ENCODE peak calls at places on chromosomes 6 and 20, in nine cellular contexts. One of them, this sample, is unnamed.
A peak's percentile ranks its signal among the peaks of the same experiment; 100 is the strongest.

GRCh38 chr6:56911847-56912246 is 43.1 kb upstream of the BEND6 start:
- DNase-seq in adrenal gland: no peak
- DNase-seq in H54: peak; percentile 37
- DNase-seq in uterus: no peak
- DNase-seq in Peyer's patch: no peak
- DNase-seq in GM12892: no peak
- DNase-seq in K562: no peak
- DNase-seq in HCT116: peak; percentile 50
- DNase-seq in body of pancreas: no peak
- DNase-seq in this sample: no peak

GRCh38 chr6:13655700-13656099 is 40.6 kb downstream of the NOL7 start:
- DNase-seq in uterus: no peak
- DNase-seq in adrenal gland: no peak
- DNase-seq in GM12892: no peak
- DNase-seq in Peyer's patch: no peak
- DNase-seq in K562: no peak
- DNase-seq in HCT116: no peak
- DNase-seq in body of pancreas: no peak
- DNase-seq in H54: no peak
- DNase-seq in this sample: no peak

GRCh38 chr20:4053516-4053919 is 38.2 kb upstream of the RNF24 start:
- DNase-seq in body of pancreas: no peak
- DNase-seq in HCT116: no peak
- DNase-seq in H54: no peak
- DNase-seq in Peyer's patch: no peak
- DNase-seq in uterus: no peak
- DNase-seq in K562: no peak
- DNase-seq in adrenal gland: no peak
- DNase-seq in GM12892: no peak
- DNase-seq in this sample: no peak

GRCh38 chr6:121201108-121201507 is 133.2 kb downstream of the TBC1D32 start:
- DNase-seq in HCT116: no peak
- DNase-seq in uterus: no peak
- DNase-seq in GM12892: no peak
- DNase-seq in Peyer's patch: no peak
- DNase-seq in body of pancreas: no peak
- DNase-seq in adrenal gland: no peak
- DNase-seq in H54: no peak
- DNase-seq in K562: no peak
- DNase-seq in this sample: no peak

GRCh38 chr20:17626217-17627007 is 55.6 kb downstream of the RRBP1 start:
- DNase-seq in body of pancreas: peak; percentile 94
- DNase-seq in adrenal gland: no peak
- DNase-seq in H54: no peak
- DNase-seq in K562: no peak
- DNase-seq in HCT116: no peak
- DNase-seq in uterus: no peak
- DNase-seq in GM12892: no peak
- DNase-seq in Peyer's patch: no peak
- DNase-seq in this sample: no peak

GRCh38 chr6:155150967-155151671 is 112.7 kb upstream of the CLDN20 start:
- DNase-seq in uterus: no peak
- DNase-seq in GM12892: no peak
- DNase-seq in K562: no peak
- DNase-seq in Peyer's patch: no peak
- DNase-seq in H54: no peak
- DNase-seq in adrenal gland: no peak
- DNase-seq in body of pancreas: no peak
- DNase-seq in HCT116: no peak
- DNase-seq in this sample: no peak

GRCh38 chr6:19035454-19035853 is 648.3 kb downstream of the RNF144B start:
- DNase-seq in adrenal gland: no peak
- DNase-seq in Peyer's patch: no peak
- DNase-seq in uterus: no peak
- DNase-seq in GM12892: no peak
- DNase-seq in H54: no peak
- DNase-seq in K562: no peak
- DNase-seq in body of pancreas: no peak
- DNase-seq in HCT116: no peak
- DNase-seq in this sample: no peak

GRCh38 chr6:139977887-139978332 is 603.5 kb upstream of the CITED2 start:
- DNase-seq in HCT116: no peak
- DNase-seq in K562: no peak
- DNase-seq in GM12892: no peak
- DNase-seq in H54: no peak
- DNase-seq in uterus: no peak
- DNase-seq in adrenal gland: no peak
- DNase-seq in body of pancreas: peak; percentile 27
- DNase-seq in Peyer's patch: no peak
- DNase-seq in this sample: no peak

GRCh38 chr6:17167327-17167979 is 65.6 kb downstream of the STMND1 start:
- DNase-seq in uterus: no peak
- DNase-seq in Peyer's patch: no peak
- DNase-seq in H54: peak; percentile 33
- DNase-seq in adrenal gland: peak; percentile 33
- DNase-seq in GM12892: no peak
- DNase-seq in K562: peak; percentile 29
- DNase-seq in HCT116: peak; percentile 84
- DNase-seq in body of pancreas: peak; percentile 72
- DNase-seq in this sample: no peak

GRCh38 chr6:168994966-168995365 is 258.7 kb downstream of the THBS2 start:
- DNase-seq in Peyer's patch: no peak
- DNase-seq in adrenal gland: peak; percentile 27
- DNase-seq in HCT116: no peak
- DNase-seq in GM12892: no peak
- DNase-seq in K562: no peak
- DNase-seq in body of pancreas: no peak
- DNase-seq in uterus: no peak
- DNase-seq in H54: no peak
- DNase-seq in this sample: no peak

GRCh38 chr6:13273931-13274706 is 54.2 kb downstream of the TBC1D7 start:
- DNase-seq in GM12892: peak; percentile 39
- DNase-seq in Peyer's patch: peak; percentile 82
- DNase-seq in adrenal gland: no peak
- DNase-seq in body of pancreas: no peak
- DNase-seq in H54: no peak
- DNase-seq in K562: peak; percentile 94
- DNase-seq in uterus: no peak
- DNase-seq in HCT116: no peak
- DNase-seq in this sample: no peak

GRCh38 chr6:8131265-8131897 is 29.0 kb upstream of the EEF1E1 start:
- DNase-seq in uterus: peak; percentile 24
- DNase-seq in HCT116: peak; percentile 61
- DNase-seq in H54: peak; percentile 32
- DNase-seq in Peyer's patch: no peak
- DNase-seq in K562: peak; percentile 75
- DNase-seq in adrenal gland: peak; percentile 38
- DNase-seq in GM12892: no peak
- DNase-seq in body of pancreas: peak; percentile 38
- DNase-seq in this sample: peak; percentile 16

GRCh38 chr6:137913434-137913833 is 46.4 kb downstream of the TNFAIP3 start:
- DNase-seq in K562: no peak
- DNase-seq in body of pancreas: no peak
- DNase-seq in Peyer's patch: no peak
- DNase-seq in adrenal gland: no peak
- DNase-seq in GM12892: no peak
- DNase-seq in uterus: no peak
- DNase-seq in HCT116: no peak
- DNase-seq in H54: no peak
- DNase-seq in this sample: no peak
- TF ChIP-seq POLR2A in K562: no peak
- TF ChIP-seq POLR2A in body of pancreas: no peak
- TF ChIP-seq POLR2A in Peyer's patch: no peak
- TF ChIP-seq POLR2A in adrenal gland: no peak
- TF ChIP-seq POLR2A in GM12892: no peak
- TF ChIP-seq POLR2A in uterus: no peak
- TF ChIP-seq POLR2A in HCT116: no peak
- TF ChIP-seq POLR2A in H54: no peak
- TF ChIP-seq POLR2A in this sample: no peak

GRCh38 chr6:109339906-109340678 is 42.2 kb downstream of the CD164 start:
- DNase-seq in adrenal gland: no peak
- DNase-seq in HCT116: no peak
- DNase-seq in uterus: no peak
- DNase-seq in Peyer's patch: no peak
- DNase-seq in GM12892: no peak
- DNase-seq in K562: peak; percentile 80
- DNase-seq in H54: no peak
- DNase-seq in body of pancreas: peak; percentile 53
- DNase-seq in this sample: no peak
- TF ChIP-seq POLR2A in adrenal gland: no peak
- TF ChIP-seq POLR2A in HCT116: no peak
- TF ChIP-seq POLR2A in uterus: no peak
- TF ChIP-seq POLR2A in Peyer's patch: no peak
- TF ChIP-seq POLR2A in GM12892: no peak
- TF ChIP-seq POLR2A in K562: no peak
- TF ChIP-seq POLR2A in H54: no peak
- TF ChIP-seq POLR2A in body of pancreas: no peak
- TF ChIP-seq POLR2A in this sample: no peak

GRCh38 chr20:44206132-44206531 is 4.4 kb downstream of the OSER1 start:
- DNase-seq in body of pancreas: no peak
- DNase-seq in HCT116: no peak
- DNase-seq in Peyer's patch: no peak
- DNase-seq in K562: no peak
- DNase-seq in adrenal gland: no peak
- DNase-seq in uterus: no peak
- DNase-seq in GM12892: no peak
- DNase-seq in H54: no peak
- DNase-seq in this sample: no peak

GRCh38 chr20:44208770-44209169 is 1.8 kb downstream of the OSER1 start:
- DNase-seq in GM12892: no peak
- DNase-seq in H54: no peak
- DNase-seq in body of pancreas: no peak
- DNase-seq in HCT116: no peak
- DNase-seq in Peyer's patch: no peak
- DNase-seq in uterus: no peak
- DNase-seq in adrenal gland: no peak
- DNase-seq in K562: peak; percentile 25
- DNase-seq in this sample: no peak

GRCh38 chr20:44204832-44205215 is 5.7 kb downstream of the OSER1 start:
- DNase-seq in adrenal gland: no peak
- DNase-seq in Peyer's patch: no peak
- DNase-seq in HCT116: no peak
- DNase-seq in uterus: no peak
- DNase-seq in K562: no peak
- DNase-seq in GM12892: no peak
- DNase-seq in H54: no peak
- DNase-seq in body of pancreas: no peak
- DNase-seq in this sample: no peak

GRCh38 chr20:44208165-44208564 is 2.4 kb downstream of the OSER1 start:
- DNase-seq in K562: no peak
- DNase-seq in body of pancreas: no peak
- DNase-seq in Peyer's patch: no peak
- DNase-seq in adrenal gland: no peak
- DNase-seq in H54: no peak
- DNase-seq in GM12892: no peak
- DNase-seq in uterus: no peak
- DNase-seq in HCT116: no peak
- DNase-seq in this sample: no peak

DNA sequence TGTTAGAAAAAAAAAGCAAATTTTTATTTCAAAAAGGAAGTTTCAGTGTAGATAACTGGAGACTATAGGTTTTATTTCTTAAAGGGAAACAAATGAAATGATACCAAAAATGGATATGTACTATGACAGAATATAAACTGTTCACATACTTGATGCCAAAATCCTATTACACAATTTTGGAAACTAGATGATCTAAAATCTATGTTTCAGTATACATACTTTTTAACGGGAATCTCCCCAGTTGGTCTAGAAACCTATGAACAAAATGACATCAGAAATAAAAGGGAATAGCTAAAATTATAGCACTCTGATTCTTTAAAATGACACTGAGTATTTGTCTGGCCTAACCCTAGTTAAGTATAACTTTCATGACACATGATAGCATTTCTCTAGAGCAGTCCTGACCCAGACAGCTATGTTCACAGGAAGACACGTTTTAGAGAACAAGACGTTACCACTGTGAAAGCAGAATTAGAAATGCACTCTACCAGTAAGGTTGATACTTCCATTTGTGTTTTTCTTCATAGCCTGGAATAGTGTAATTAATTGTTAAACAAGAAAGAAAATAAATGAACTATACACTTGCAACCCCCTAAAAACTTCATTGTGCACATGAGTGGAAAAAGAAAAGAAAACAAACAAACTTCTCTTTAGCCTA is 3.4 kb downstream of the OSER1 start:
- DNase-seq in Peyer's patch: no peak
- DNase-seq in K562: no peak
- DNase-seq in adrenal gland: no peak
- DNase-seq in uterus: no peak
- DNase-seq in GM12892: no peak
- DNase-seq in body of pancreas: no peak
- DNase-seq in H54: no peak
- DNase-seq in HCT116: no peak
- DNase-seq in this sample: no peak
- TF ChIP-seq POLR2A in Peyer's patch: no peak
- TF ChIP-seq POLR2A in K562: no peak
- TF ChIP-seq POLR2A in adrenal gland: no peak
- TF ChIP-seq POLR2A in uterus: no peak
- TF ChIP-seq POLR2A in GM12892: no peak
- TF ChIP-seq POLR2A in body of pancreas: no peak
- TF ChIP-seq POLR2A in H54: no peak
- TF ChIP-seq POLR2A in HCT116: no peak
- TF ChIP-seq POLR2A in this sample: no peak

GRCh38 chr20:35720165-35721123 is 21.2 kb downstream of the ROMO1 start:
- DNase-seq in uterus: no peak
- DNase-seq in H54: no peak
- DNase-seq in GM12892: no peak
- DNase-seq in adrenal gland: no peak
- DNase-seq in K562: no peak
- DNase-seq in Peyer's patch: no peak
- DNase-seq in HCT116: no peak
- DNase-seq in body of pancreas: no peak
- DNase-seq in this sample: no peak
- TF ChIP-seq POLR2A in uterus: no peak
- TF ChIP-seq POLR2A in H54: no peak
- TF ChIP-seq POLR2A in GM12892: no peak
- TF ChIP-seq POLR2A in adrenal gland: no peak
- TF ChIP-seq POLR2A in K562: no peak
- TF ChIP-seq POLR2A in Peyer's patch: no peak
- TF ChIP-seq POLR2A in HCT116: no peak
- TF ChIP-seq POLR2A in body of pancreas: no peak
- TF ChIP-seq POLR2A in this sample: no peak

GRCh38 chr6:43771210-43771857 is 1.3 kb downstream of the VEGFA start:
- DNase-seq in Peyer's patch: peak; percentile 32
- DNase-seq in uterus: peak; percentile 67
- DNase-seq in K562: peak; percentile 82
- DNase-seq in HCT116: no peak
- DNase-seq in GM12892: peak; percentile 59
- DNase-seq in H54: peak; percentile 83
- DNase-seq in body of pancreas: peak; percentile 80
- DNase-seq in adrenal gland: peak; percentile 78
- DNase-seq in this sample: peak; percentile 78
- TF ChIP-seq POLR2A in Peyer's patch: peak; percentile 72
- TF ChIP-seq POLR2A in uterus: peak; percentile 21
- TF ChIP-seq POLR2A in K562: no peak
- TF ChIP-seq POLR2A in HCT116: no peak
- TF ChIP-seq POLR2A in GM12892: no peak
- TF ChIP-seq POLR2A in H54: no peak
- TF ChIP-seq POLR2A in body of pancreas: peak; percentile 85
- TF ChIP-seq POLR2A in adrenal gland: peak; percentile 12
- TF ChIP-seq POLR2A in this sample: peak; percentile 22